ENCODE peak calls at places on chromosomes 3 and 15, in four cellular contexts. One of them, this sample, is unnamed.

GRCh38 chr3:101066776-101067175 is 73.6 kb upstream of the ABI3BP start:
- DNase-seq in MM.1S: no peak
- DNase-seq in A549: no peak
- DNase-seq in suprapubic skin: no peak
- DNase-seq in this sample: no peak

GRCh38 chr3:182911782-182912111 is 68.6 kb downstream of the DCUN1D1 start:
- DNase-seq in suprapubic skin: no peak
- DNase-seq in A549: no peak
- DNase-seq in MM.1S: no peak
- DNase-seq in this sample: no peak

GRCh38 chr15:24039683-24040082 is 352.6 kb upstream of the NDN start:
- DNase-seq in MM.1S: peak
- DNase-seq in A549: no peak
- DNase-seq in suprapubic skin: no peak
- DNase-seq in this sample: no peak

GRCh38 chr3:146300756-146301155 is 49.9 kb upstream of the PLSCR4 start:
- DNase-seq in suprapubic skin: no peak
- DNase-seq in MM.1S: no peak
- DNase-seq in A549: no peak
- DNase-seq in this sample: no peak

GRCh38 chr3:127654374-127654773 is 18.4 kb upstream of the ABTB1 start:
- DNase-seq in suprapubic skin: no peak
- DNase-seq in A549: no peak
- DNase-seq in MM.1S: no peak
- DNase-seq in this sample: peak

GRCh38 chr3:38374221-38374620 is 27.6 kb downstream of the XYLB start:
- DNase-seq in MM.1S: no peak
- DNase-seq in A549: no peak
- DNase-seq in suprapubic skin: no peak
- DNase-seq in this sample: no peak

GRCh38 chr3:129425213-129425612 is 3.2 kb downstream of the EFCAB12 start:
- DNase-seq in suprapubic skin: no peak
- DNase-seq in A549: no peak
- DNase-seq in MM.1S: no peak
- DNase-seq in this sample: no peak

GRCh38 chr15:52204657-52205056 is 13.5 kb upstream of the GNB5 start:
- DNase-seq in suprapubic skin: no peak
- DNase-seq in A549: no peak
- DNase-seq in MM.1S: no peak
- DNase-seq in this sample: no peak

GRCh38 chr3:54863366-54863765 is 64.5 kb downstream of the LRTM1 start:
- DNase-seq in A549: no peak
- DNase-seq in MM.1S: no peak
- DNase-seq in suprapubic skin: no peak
- DNase-seq in this sample: no peak

GRCh38 chr15:78567541-78567940 is 2.2 kb downstream of the CHRNA5 start:
- DNase-seq in A549: no peak
- DNase-seq in MM.1S: no peak
- DNase-seq in suprapubic skin: no peak
- DNase-seq in this sample: no peak

GRCh38 chr15:29770796-29771195 is 51.5 kb downstream of the TJP1 start:
- DNase-seq in A549: no peak
- DNase-seq in MM.1S: no peak
- DNase-seq in suprapubic skin: no peak
- DNase-seq in this sample: no peak

GRCh38 chr3:133293397-133294107 is 106.3 kb upstream of the BFSP2 start:
- DNase-seq in suprapubic skin: no peak
- DNase-seq in A549: no peak
- DNase-seq in MM.1S: no peak
- DNase-seq in this sample: no peak

GRCh38 chr15:41490355-41490754 is 3.3 kb upstream of the ITPKA start:
- DNase-seq in suprapubic skin: no peak
- DNase-seq in A549: peak
- DNase-seq in MM.1S: no peak
- DNase-seq in this sample: no peak

GRCh38 chr3:170632780-170633179 is 46.9 kb upstream of the SLC7A14 start:
- DNase-seq in MM.1S: peak
- DNase-seq in suprapubic skin: no peak
- DNase-seq in A549: no peak
- DNase-seq in this sample: no peak

GRCh38 chr3:44924102-44925084 is 50.0 kb downstream of the TGM4 start:
- DNase-seq in suprapubic skin: no peak
- DNase-seq in MM.1S: no peak
- DNase-seq in A549: no peak
- DNase-seq in this sample: no peak

GRCh38 chr15:46556559-46556958 is 921.7 kb downstream of the SQOR start:
- DNase-seq in suprapubic skin: no peak
- DNase-seq in MM.1S: no peak
- DNase-seq in A549: no peak
- DNase-seq in this sample: no peak

GRCh38 chr3:65758871-65759598 is 279.7 kb downstream of the MAGI1 start:
- DNase-seq in A549: no peak
- DNase-seq in suprapubic skin: no peak
- DNase-seq in MM.1S: no peak
- DNase-seq in this sample: no peak

GRCh38 chr3:53045107-53045783 is 628 bp downstream of the SFMBT1 start:
- DNase-seq in suprapubic skin: no peak
- DNase-seq in A549: peak
- DNase-seq in MM.1S: peak
- DNase-seq in this sample: no peak

GRCh38 chr3:106078635-106079034 is 209.8 kb upstream of the CBLB start:
- DNase-seq in A549: no peak
- DNase-seq in suprapubic skin: no peak
- DNase-seq in MM.1S: no peak
- DNase-seq in this sample: no peak

GRCh38 chr3:59998040-59998439 is 948.2 kb upstream of the CFAP20DC start:
- DNase-seq in MM.1S: no peak
- DNase-seq in A549: no peak
- DNase-seq in suprapubic skin: no peak
- DNase-seq in this sample: no peak

GRCh38 chr3:98483626-98484025 is 13.9 kb upstream of the OR5K2 start:
- DNase-seq in MM.1S: no peak
- DNase-seq in suprapubic skin: no peak
- DNase-seq in A549: no peak
- DNase-seq in this sample: no peak

GRCh38 chr15:75076277-75076676 is 52.9 kb downstream of the PPCDC start:
- DNase-seq in suprapubic skin: no peak
- DNase-seq in MM.1S: no peak
- DNase-seq in A549: no peak
- DNase-seq in this sample: no peak

GRCh38 chr3:30169459-30169858 is 436.9 kb upstream of the TGFBR2 start:
- DNase-seq in A549: no peak
- DNase-seq in suprapubic skin: no peak
- DNase-seq in MM.1S: no peak
- DNase-seq in this sample: no peak

GRCh38 chr15:60370804-60371700 is 26.7 kb downstream of the ANXA2 start:
- DNase-seq in suprapubic skin: peak
- DNase-seq in A549: peak
- DNase-seq in MM.1S: no peak
- DNase-seq in this sample: peak

GRCh38 chr3:18424862-18425640 is at the start of gene SATB1:
- DNase-seq in A549: no peak
- DNase-seq in suprapubic skin: peak
- DNase-seq in MM.1S: peak
- DNase-seq in this sample: peak

GRCh38 chr3:196175717-196176116 is 35.5 kb downstream of the ZDHHC19 start:
- DNase-seq in MM.1S: no peak
- DNase-seq in suprapubic skin: no peak
- DNase-seq in A549: no peak
- DNase-seq in this sample: no peak

GRCh38 chr3:160756907-160757623 is 1.0 kb downstream of the PPM1L start:
- DNase-seq in A549: no peak
- DNase-seq in suprapubic skin: peak
- DNase-seq in MM.1S: no peak
- DNase-seq in this sample: peak

GRCh38 chr3:13544951-13545651 is 3.8 kb upstream of the FBLN2 start:
- DNase-seq in suprapubic skin: no peak
- DNase-seq in A549: no peak
- DNase-seq in MM.1S: no peak
- DNase-seq in this sample: no peak

GRCh38 chr15:74610302-74610951 is 5.2 kb upstream of the CLK3 start:
- DNase-seq in MM.1S: no peak
- DNase-seq in A549: no peak
- DNase-seq in suprapubic skin: no peak
- DNase-seq in this sample: no peak

GRCh38 chr3:128319741-128320141 is 146.9 kb downstream of the DNAJB8 start:
- DNase-seq in suprapubic skin: peak
- DNase-seq in A549: no peak
- DNase-seq in MM.1S: no peak
- DNase-seq in this sample: peak

GRCh38 chr3:42262525-42262924 is 3.5 kb downstream of the CCK start:
- DNase-seq in MM.1S: no peak
- DNase-seq in A549: peak
- DNase-seq in suprapubic skin: no peak
- DNase-seq in this sample: no peak

GRCh38 chr15:41825572-41826535 is 2.0 kb upstream of the JMJD7 start:
- DNase-seq in suprapubic skin: no peak
- DNase-seq in MM.1S: no peak
- DNase-seq in A549: no peak
- DNase-seq in this sample: no peak

GRCh38 chr3:46350262-46350565 is 3.7 kb upstream of the CCR2 start:
- DNase-seq in suprapubic skin: no peak
- DNase-seq in MM.1S: peak
- DNase-seq in A549: no peak
- DNase-seq in this sample: no peak

GRCh38 chr3:14680716-14681115 is 5.8 kb downstream of the C3orf20 start:
- DNase-seq in A549: no peak
- DNase-seq in suprapubic skin: no peak
- DNase-seq in MM.1S: no peak
- DNase-seq in this sample: no peak

GRCh38 chr3:62824965-62825592 is 50.1 kb downstream of the CADPS start:
- DNase-seq in A549: no peak
- DNase-seq in suprapubic skin: no peak
- DNase-seq in MM.1S: no peak
- DNase-seq in this sample: no peak
- H3K27ac ChIP-seq in A549: no peak
- H3K27ac ChIP-seq in suprapubic skin: no peak
- H3K27ac ChIP-seq in MM.1S: no peak
- H3K27ac ChIP-seq in this sample: no peak

DNA sequence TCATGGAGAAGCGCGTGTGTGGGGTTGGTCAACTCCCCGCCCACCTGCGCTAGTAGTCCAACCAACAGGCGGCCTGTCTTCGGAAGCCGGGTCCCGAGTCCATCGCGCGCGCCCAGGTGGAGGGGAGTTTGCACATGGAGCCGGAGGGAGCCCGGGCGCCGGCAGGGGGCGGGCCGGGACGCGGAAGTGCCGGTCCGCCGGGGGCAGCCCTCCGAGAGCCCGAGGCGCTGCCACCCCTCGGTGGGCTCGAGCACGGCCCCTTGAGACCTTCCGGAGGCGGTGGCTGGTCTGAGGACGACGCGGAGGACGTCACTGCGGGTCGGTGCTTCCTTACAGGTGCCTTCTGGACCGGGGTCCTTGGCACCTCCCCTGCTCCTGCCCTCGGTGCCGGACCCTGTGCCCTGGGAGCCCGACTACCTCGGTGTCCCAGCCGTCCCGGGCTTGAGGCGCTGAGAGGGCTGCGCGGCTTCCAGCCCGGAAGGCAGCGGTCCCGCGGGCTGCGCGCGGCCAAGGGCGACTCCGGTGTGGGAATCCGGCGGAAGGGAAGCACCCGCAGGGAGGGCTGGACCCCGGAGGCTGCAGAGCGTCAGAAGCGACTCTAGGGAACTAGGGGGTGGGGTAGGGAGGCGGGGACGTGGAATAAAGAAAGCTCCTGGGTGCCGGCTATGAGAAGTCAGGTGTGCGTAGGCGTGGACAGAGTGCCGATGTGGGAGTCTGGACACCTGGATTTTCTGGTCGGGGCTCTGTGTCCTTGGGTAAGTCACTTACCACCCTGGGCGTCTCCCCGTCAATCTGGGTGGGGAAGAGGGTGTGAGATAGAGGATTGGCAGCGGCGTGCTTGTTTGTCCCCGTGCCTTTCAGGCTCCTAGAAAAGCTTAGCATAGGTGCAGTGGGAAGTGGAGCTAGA is 212.3 kb downstream of the FGF12 start:
- DNase-seq in A549: peak
- DNase-seq in suprapubic skin: no peak
- DNase-seq in MM.1S: peak
- DNase-seq in this sample: no peak
- H3K4me3 ChIP-seq in A549: peak
- H3K4me3 ChIP-seq in suprapubic skin: peak
- H3K4me3 ChIP-seq in MM.1S: peak
- H3K4me3 ChIP-seq in this sample: peak

DNA sequence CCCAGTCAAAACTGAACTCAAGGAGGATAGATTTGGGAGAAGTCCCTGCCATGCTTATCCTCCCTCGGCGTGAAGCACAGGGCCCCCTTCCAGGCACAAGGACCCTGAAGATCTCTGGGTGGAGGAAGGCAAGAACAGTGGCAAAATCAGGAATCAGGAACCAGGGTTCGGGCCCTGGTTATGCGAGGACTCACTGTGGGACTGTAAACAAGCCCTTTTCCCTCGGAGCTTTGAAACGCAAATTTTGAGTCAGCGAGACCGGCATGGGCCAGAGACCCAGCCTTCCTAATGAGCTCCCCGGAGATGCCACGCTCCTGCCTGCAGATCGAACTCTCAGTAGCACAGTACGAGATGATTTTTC is 70.2 kb downstream of the SLC12A8 start:
- DNase-seq in MM.1S: no peak
- DNase-seq in A549: no peak
- DNase-seq in suprapubic skin: no peak
- DNase-seq in this sample: peak
- H3K27ac ChIP-seq in MM.1S: no peak
- H3K27ac ChIP-seq in A549: no peak
- H3K27ac ChIP-seq in suprapubic skin: peak
- H3K27ac ChIP-seq in this sample: peak

GRCh38 chr3:107240183-107241091 is 136.8 kb upstream of the CCDC54 start:
- DNase-seq in MM.1S: peak
- DNase-seq in suprapubic skin: peak
- DNase-seq in A549: peak
- DNase-seq in this sample: peak

GRCh38 chr3:107241217-107241616 is 136.0 kb upstream of the CCDC54 start:
- DNase-seq in A549: peak
- DNase-seq in suprapubic skin: no peak
- DNase-seq in MM.1S: peak
- DNase-seq in this sample: peak

GRCh38 chr3:107238787-107239186 is 138.5 kb upstream of the CCDC54 start:
- DNase-seq in suprapubic skin: no peak
- DNase-seq in MM.1S: no peak
- DNase-seq in A549: no peak
- DNase-seq in this sample: no peak

GRCh38 chr3:107242579-107242978 is 134.7 kb upstream of the CCDC54 start:
- DNase-seq in MM.1S: no peak
- DNase-seq in A549: no peak
- DNase-seq in suprapubic skin: no peak
- DNase-seq in this sample: no peak

DNA sequence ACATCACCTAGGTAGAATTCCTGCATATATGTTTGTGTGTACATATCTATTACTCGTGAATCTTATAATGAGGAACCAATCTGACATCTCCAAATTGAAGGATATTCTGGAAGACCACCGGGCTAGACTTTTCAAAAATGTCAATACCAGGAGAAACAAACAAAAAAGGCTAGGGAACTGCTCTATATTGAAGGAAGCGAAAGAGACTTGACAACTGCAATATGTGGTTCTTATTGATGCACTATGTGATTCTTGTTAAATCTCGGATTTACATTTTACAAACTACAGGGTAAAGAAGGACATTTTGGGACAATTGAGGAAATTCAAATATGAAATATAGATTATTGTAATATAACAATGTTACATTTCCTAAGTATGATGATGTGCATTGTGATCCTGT is 137.5 kb upstream of the CCDC54 start:
- DNase-seq in MM.1S: no peak
- DNase-seq in A549: no peak
- DNase-seq in suprapubic skin: no peak
- DNase-seq in this sample: no peak
- H3K4me3 ChIP-seq in MM.1S: no peak
- H3K4me3 ChIP-seq in A549: peak
- H3K4me3 ChIP-seq in suprapubic skin: peak
- H3K4me3 ChIP-seq in this sample: peak